ENCODE peak calls at places on chromosomes 11 and 22, in nine cellular contexts. N is lower leg skin; X is cardiac fibroblast; D is kidney epithelial cell; B is astrocyte; A is thoracic aorta; V is foreskin fibroblast; W is epithelial cell of esophagus; H is CD8-positive, alpha-beta T cell. P is an unnamed sample.

GRCh38 chr22:17789379-17790200 is 15.3 kb upstream of the BID start:
- DNase-seq in D (no peak), B (no peak), V (no peak), N (no peak), W (no peak), A (no peak), H (no peak), X (no peak), P (no peak)

GRCh38 chr11:128291835-128292234 is 295.5 kb downstream of the ETS1 start:
- DNase-seq in D (no peak), X (no peak), V (no peak), A (no peak), W (no peak), B (no peak), N (no peak), H (peak), P (no peak)

GRCh38 chr22:35539910-35540599 is 576 bp upstream of the RASD2 start:
- DNase-seq in D (no peak), H (peak), V (peak), X (no peak), W (peak), B (no peak), A (no peak), N (no peak), P (peak)

GRCh38 chr11:3228445-3228829 is 3.8 kb downstream of the MRGPRE start:
- DNase-seq in V (no peak), D (no peak), A (no peak), B (no peak), H (no peak), X (no peak), N (no peak), W (no peak), P (no peak)

GRCh38 chr11:12329797-12330196 is 47.6 kb upstream of the PARVA start:
- DNase-seq in H (no peak), B (no peak), A (no peak), W (no peak), V (no peak), X (no peak), N (no peak), D (no peak), P (no peak)

GRCh38 chr22:38881464-38881871 is 9.5 kb upstream of the CBX6 start:
- DNase-seq in X (peak), H (no peak), N (peak), B (peak), A (no peak), D (no peak), V (peak), W (no peak), P (no peak)

GRCh38 chr11:113278481-113278880 is 35.9 kb upstream of the TTC12 start:
- DNase-seq in N (no peak), H (no peak), A (no peak), X (no peak), D (no peak), V (no peak), W (no peak), B (no peak), P (no peak)

GRCh38 chr22:17742528-17742902 is 31.8 kb downstream of the BID start:
- DNase-seq in X (peak), N (no peak), W (peak), V (peak), B (peak), A (no peak), D (peak), H (peak), P (peak)

GRCh38 chr11:45394294-45395085 is 108.3 kb upstream of the SYT13 start:
- DNase-seq in B (no peak), A (no peak), X (no peak), V (no peak), H (no peak), D (no peak), N (no peak), W (no peak), P (no peak)

GRCh38 chr11:84648413-84648812 is 978.7 kb downstream of the DLG2 start:
- DNase-seq in W (no peak), D (no peak), H (no peak), X (no peak), B (no peak), V (no peak), N (no peak), A (no peak), P (no peak)

GRCh38 chr22:18968011-18968749 is 32.1 kb upstream of the PRODH start:
- DNase-seq in W (peak), H (no peak), V (peak), N (no peak), D (no peak), B (no peak), X (peak), A (no peak), P (peak)

GRCh38 chr11:72441647-72442267 is 7.4 kb upstream of the CLPB start:
- DNase-seq in A (no peak), X (peak), H (no peak), W (no peak), V (peak), D (no peak), N (no peak), B (peak), P (no peak)

GRCh38 chr11:114168691-114169090 is 109.2 kb downstream of the ZBTB16 start:
- DNase-seq in D (no peak), A (no peak), B (no peak), X (no peak), W (no peak), N (no peak), V (no peak), H (no peak), P (no peak)

GRCh38 chr22:50011447-50012200 is 941 bp downstream of the IL17REL start:
- DNase-seq in H (no peak), N (no peak), V (no peak), D (no peak), B (no peak), W (no peak), A (no peak), X (no peak), P (peak)

GRCh38 chr11:70297341-70297740 is 26.9 kb downstream of the PPFIA1 start:
- DNase-seq in B (peak), V (no peak), N (no peak), H (no peak), D (no peak), A (no peak), X (peak), W (peak), P (no peak)

DNA sequence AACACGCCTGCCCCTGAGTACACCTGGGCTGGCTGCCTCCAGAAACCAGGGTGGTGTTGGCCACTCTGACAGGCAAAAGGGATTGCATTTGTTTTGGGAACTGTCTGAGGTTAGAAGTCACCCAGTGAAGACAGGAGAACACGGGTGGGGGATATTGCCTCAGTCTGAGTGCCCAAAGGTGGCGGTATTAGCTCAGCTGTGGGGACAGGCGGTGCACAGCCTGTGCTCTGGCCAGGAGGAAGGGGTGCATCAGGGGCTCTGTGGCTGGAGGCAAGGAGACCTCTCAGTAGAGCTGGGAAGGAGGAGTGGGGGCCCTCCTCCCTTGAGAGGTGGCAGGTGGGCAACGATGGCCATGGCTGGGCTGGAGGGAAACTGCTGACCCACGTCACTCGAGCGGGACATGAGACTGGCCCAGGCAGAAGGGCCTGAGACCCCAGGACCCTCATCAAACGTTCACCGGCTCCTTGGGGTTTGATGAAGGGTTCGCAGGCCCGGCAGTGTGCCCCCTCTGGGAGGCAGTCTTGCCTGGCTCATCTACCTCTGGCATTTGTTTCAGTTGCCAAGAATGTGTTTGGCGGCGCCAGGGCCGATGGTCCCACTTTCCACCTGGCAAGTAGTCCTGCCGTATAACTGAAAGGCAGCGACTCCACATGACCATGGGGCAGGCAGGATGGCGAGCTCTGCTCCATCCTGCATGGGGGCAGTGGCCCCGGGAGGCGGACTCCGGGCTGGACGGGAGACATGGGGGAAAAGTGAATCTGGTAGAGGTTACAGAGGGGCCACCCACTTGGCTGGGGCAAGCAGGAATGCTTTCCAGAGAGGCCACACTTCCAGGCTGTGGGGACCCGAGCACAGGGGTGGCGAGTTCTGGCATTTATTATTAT is 52.8 kb upstream of the SMIM38 start:
- DNase-seq in H (no peak), V (peak), X (no peak), A (no peak), N (no peak), B (no peak), D (no peak), W (no peak), P (no peak)
- TF ChIP-seq CTCF in H (no peak), V (peak), X (no peak), A (no peak), N (no peak), B (peak), D (no peak), W (no peak), P (peak)

GRCh38 chr11:66467034-66467659 is 442 bp downstream of the PELI3 start:
- DNase-seq in H (no peak), W (peak), B (no peak), V (peak), N (no peak), D (no peak), X (peak), A (no peak), P (peak)
- TF ChIP-seq CTCF in H (peak), W (peak), B (no peak), V (peak), N (no peak), D (peak), X (peak), A (peak), P (peak)

GRCh38 chr11:111975076-111975806 is 38.1 kb downstream of the DIXDC1 start:
- DNase-seq in H (no peak), V (peak), X (no peak), B (no peak), N (no peak), A (no peak), D (no peak), W (no peak), P (no peak)
- TF ChIP-seq CTCF in H (no peak), V (peak), X (peak), B (no peak), N (no peak), A (peak), D (peak), W (peak), P (no peak)

GRCh38 chr11:47269829-47270305 is at the start of gene MADD:
- DNase-seq in X (peak), B (peak), V (peak), A (peak), W (peak), H (peak), N (peak), D (no peak), P (peak)
- TF ChIP-seq CTCF in X (no peak), B (no peak), V (no peak), A (no peak), W (no peak), H (no peak), N (no peak), D (no peak), P (no peak)

GRCh38 chr22:42190274-42190673 is 59.7 kb upstream of the CYP2D6 start:
- DNase-seq in W (peak), N (no peak), V (peak), X (peak), B (peak), D (no peak), A (no peak), H (no peak), P (no peak)

GRCh38 chr22:42194953-42195352 is 64.3 kb upstream of the CYP2D6 start:
- DNase-seq in X (no peak), V (no peak), A (no peak), N (no peak), B (no peak), H (no peak), D (no peak), W (peak), P (no peak)

GRCh38 chr22:42192547-42192946 is 61.9 kb upstream of the CYP2D6 start:
- DNase-seq in W (no peak), H (no peak), N (no peak), V (no peak), D (no peak), X (no peak), B (no peak), A (no peak), P (no peak)

GRCh38 chr22:42196454-42196853 is 65.8 kb upstream of the CYP2D6 start:
- DNase-seq in H (no peak), B (no peak), X (no peak), A (no peak), N (no peak), D (no peak), W (no peak), V (no peak), P (no peak)

DNA sequence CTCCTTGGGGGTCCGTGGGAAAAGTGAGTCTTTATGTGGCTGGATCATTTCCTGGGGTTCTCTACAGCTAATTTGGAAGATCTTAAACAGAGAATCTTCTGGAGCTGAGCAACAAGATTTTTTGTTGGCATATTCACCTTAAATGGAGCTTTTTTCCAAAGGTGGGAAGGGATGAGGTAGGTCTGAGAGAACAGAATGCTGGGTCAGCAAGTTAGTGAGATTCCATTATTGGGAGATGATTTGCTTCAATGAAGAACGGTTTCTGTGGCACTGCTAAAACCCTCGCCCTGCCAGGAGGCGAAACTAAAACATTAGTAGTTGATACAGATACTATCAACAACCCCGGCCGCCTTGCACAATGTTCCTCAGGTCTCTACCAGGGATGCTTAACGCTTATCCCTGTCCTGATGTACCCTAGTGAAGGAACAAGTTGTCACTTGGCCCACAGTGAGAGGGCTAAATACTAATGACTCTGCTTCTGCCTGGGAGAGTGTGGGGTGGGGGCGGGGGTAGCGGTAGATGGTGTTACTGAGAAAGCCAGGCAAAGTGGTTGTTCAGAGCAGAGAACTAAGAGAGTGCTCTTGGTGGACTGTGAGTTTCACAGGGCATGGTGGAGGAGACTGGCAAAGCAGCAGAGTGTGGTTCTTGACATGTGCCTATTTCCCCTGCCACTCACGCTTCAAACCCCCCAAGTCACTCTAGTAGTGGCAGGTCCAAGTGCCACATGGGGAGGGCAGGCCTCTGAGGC is 63.7 kb upstream of the CYP2D6 start:
- DNase-seq in V (no peak), A (no peak), D (no peak), H (no peak), B (no peak), N (no peak), X (no peak), W (no peak), P (no peak)
- TF ChIP-seq CTCF in V (no peak), A (no peak), D (no peak), H (no peak), B (no peak), N (no peak), X (no peak), W (no peak), P (no peak)

P was measured in progenitor cell of endocrine pancreas.